ENCODE peak calls at places on chromosomes 6 and 20, in seven cellular contexts. Z, D, O, F, Y, T and I are unnamed samples.

GRCh38 chr20:56736285-56736857 is 107.3 kb downstream of the TFAP2C start:
- DNase-seq in D (no peak), T (no peak), Z (no peak), Y (no peak), F (no peak), O (no peak), I (no peak)

GRCh38 chr6:11172501-11173337 is 59.7 kb downstream of the NEDD9 start:
- DNase-seq in Y (peak), O (peak), F (no peak), T (peak), Z (no peak), D (peak), I (no peak)

GRCh38 chr6:39416026-39416425 is 93.5 kb upstream of the KCNK16 start:
- DNase-seq in T (no peak), Y (no peak), D (no peak), O (no peak), Z (no peak), F (no peak), I (no peak)

GRCh38 chr6:51528556-51528955 is 558.9 kb downstream of the PKHD1 start:
- DNase-seq in Z (no peak), O (no peak), Y (no peak), T (no peak), D (no peak), F (no peak), I (no peak)

GRCh38 chr20:53331151-53331973 is 262.3 kb downstream of the ZNF217 start:
- DNase-seq in Y (no peak), F (no peak), D (no peak), T (no peak), O (peak), Z (peak), I (no peak)

GRCh38 chr6:126100386-126100785 is 114.0 kb downstream of the TRMT11 start:
- DNase-seq in O (no peak), T (no peak), Y (no peak), F (no peak), Z (no peak), D (no peak), I (no peak)

GRCh38 chr6:145289573-145289972 is 445.7 kb downstream of the EPM2A start:
- DNase-seq in F (no peak), Y (no peak), O (no peak), Z (no peak), D (no peak), T (no peak), I (no peak)

GRCh38 chr20:52191132-52191435 is 495 bp downstream of the ZFP64 start:
- DNase-seq in F (no peak), Y (peak), T (no peak), Z (no peak), O (no peak), D (no peak), I (no peak)

GRCh38 chr20:59777814-59778575 is 155.4 kb downstream of the SYCP2 start:
- DNase-seq in T (no peak), O (no peak), D (no peak), Y (no peak), Z (no peak), F (peak), I (no peak)

GRCh38 chr6:163543311-163543710 is 128.8 kb downstream of the QKI start:
- DNase-seq in Z (no peak), Y (no peak), O (no peak), F (no peak), T (no peak), D (no peak), I (no peak)

GRCh38 chr6:4474810-4475209 is 301.4 kb upstream of the CDYL start:
- DNase-seq in F (no peak), O (no peak), Z (no peak), D (peak), T (no peak), Y (no peak), I (no peak)

GRCh38 chr6:75326557-75327258 is 42.1 kb upstream of the TMEM30A start:
- DNase-seq in O (peak), F (no peak), Z (no peak), D (no peak), Y (no peak), T (no peak), I (no peak)

GRCh38 chr20:34544109-34544793 is 14.3 kb upstream of the MAP1LC3A start:
- DNase-seq in O (no peak), Z (no peak), F (no peak), Y (peak), D (no peak), T (no peak), I (no peak)

GRCh38 chr6:101784094-101784493 is 390.6 kb downstream of the GRIK2 start:
- DNase-seq in F (no peak), D (no peak), Z (no peak), O (no peak), T (no peak), Y (no peak), I (no peak)

GRCh38 chr6:134253681-134254080 is 64.2 kb downstream of the SGK1 start:
- DNase-seq in T (no peak), Z (peak), Y (no peak), F (no peak), D (no peak), O (peak), I (peak)

GRCh38 chr6:5968817-5969726 is 37.7 kb downstream of the NRN1 start:
- DNase-seq in T (no peak), F (no peak), D (no peak), Z (peak), Y (peak), O (no peak), I (no peak)

GRCh38 chr6:33927551-33927950 is 123.7 kb upstream of the MLN start:
- DNase-seq in D (no peak), F (no peak), Y (peak), O (no peak), T (no peak), Z (no peak), I (peak)

GRCh38 chr6:151317206-151317994 is 74.0 kb downstream of the ZBTB2 start:
- DNase-seq in F (no peak), Y (no peak), Z (peak), D (no peak), O (peak), T (no peak), I (peak)

GRCh38 chr6:43988801-43989200 is 138.5 kb downstream of the MRPL14 start:
- DNase-seq in T (no peak), Y (no peak), Z (no peak), D (no peak), O (no peak), F (no peak), I (no peak)

GRCh38 chr6:129307845-129308244 is 402.1 kb downstream of the ARHGAP18 start:
- DNase-seq in T (no peak), Y (no peak), O (no peak), F (no peak), Z (no peak), D (no peak), I (no peak)

GRCh38 chr20:46205349-46205748 is 87.2 kb downstream of the CD40 start:
- DNase-seq in Y (no peak), T (no peak), F (no peak), Z (no peak), O (no peak), D (no peak), I (no peak)

GRCh38 chr20:10061641-10062040 is 26.9 kb downstream of the ANKEF1 start:
- DNase-seq in T (no peak), F (no peak), Y (no peak), Z (no peak), O (no peak), D (no peak), I (no peak)

GRCh38 chr20:53149184-53149651 is 177.1 kb downstream of the TSHZ2 start:
- DNase-seq in D (no peak), Y (no peak), T (no peak), F (no peak), O (no peak), Z (no peak), I (no peak)

GRCh38 chr6:52734072-52734471 is 29.2 kb downstream of the GSTA2 start:
- DNase-seq in Z (no peak), F (no peak), D (no peak), T (no peak), Y (no peak), O (no peak), I (no peak)

GRCh38 chr6:106293113-106293512 is 32.4 kb downstream of the ATG5 start:
- DNase-seq in O (no peak), Y (no peak), D (no peak), F (no peak), T (no peak), Z (no peak), I (no peak)

GRCh38 chr6:45049188-45049843 is 278.8 kb upstream of the RUNX2 start:
- DNase-seq in Y (no peak), F (no peak), D (no peak), T (no peak), O (peak), Z (no peak), I (no peak)

GRCh38 chr6:154805288-154805911 is 72.2 kb downstream of the SCAF8 start:
- DNase-seq in T (no peak), Z (peak), O (peak), D (no peak), Y (no peak), F (no peak), I (no peak)
- H3K4me3 ChIP-seq in T (no peak), Z (no peak), O (no peak), D (no peak), Y (no peak), F (no peak), I (no peak)

GRCh38 chr6:41712651-41713103 is 22.7 kb downstream of the TFEB start:
- DNase-seq in Y (peak), D (no peak), O (peak), T (no peak), F (peak), Z (no peak), I (no peak)
- TF ChIP-seq CTCF in Y (no peak), D (no peak), O (no peak), T (no peak), F (no peak), Z (no peak), I (no peak)

GRCh38 chr20:16576219-16576618 is 3.0 kb upstream of the KIF16B start:
- DNase-seq in Y (no peak), Z (no peak), F (no peak), O (no peak), T (no peak), D (no peak), I (no peak)

GRCh38 chr20:16575390-16576140 is 2.3 kb upstream of the KIF16B start:
- DNase-seq in Z (no peak), D (no peak), T (no peak), Y (no peak), F (no peak), O (no peak), I (no peak)

GRCh38 chr20:16571333-16571732 is 1.9 kb downstream of the KIF16B start:
- DNase-seq in Y (no peak), D (no peak), T (no peak), Z (no peak), O (no peak), F (no peak), I (no peak)

GRCh38 chr20:16573011-16573965 is at the start of gene KIF16B:
- DNase-seq in D (peak), Z (peak), O (peak), F (peak), Y (peak), T (peak), I (no peak)

GRCh38 chr20:16574656-16575355 is 1.6 kb upstream of the KIF16B start:
- DNase-seq in Z (no peak), O (peak), Y (peak), F (peak), T (peak), D (peak), I (no peak)
- H3K4me3 ChIP-seq in Z (peak), O (peak), Y (peak), F (peak), T (peak), D (peak), I (peak)

DNA sequence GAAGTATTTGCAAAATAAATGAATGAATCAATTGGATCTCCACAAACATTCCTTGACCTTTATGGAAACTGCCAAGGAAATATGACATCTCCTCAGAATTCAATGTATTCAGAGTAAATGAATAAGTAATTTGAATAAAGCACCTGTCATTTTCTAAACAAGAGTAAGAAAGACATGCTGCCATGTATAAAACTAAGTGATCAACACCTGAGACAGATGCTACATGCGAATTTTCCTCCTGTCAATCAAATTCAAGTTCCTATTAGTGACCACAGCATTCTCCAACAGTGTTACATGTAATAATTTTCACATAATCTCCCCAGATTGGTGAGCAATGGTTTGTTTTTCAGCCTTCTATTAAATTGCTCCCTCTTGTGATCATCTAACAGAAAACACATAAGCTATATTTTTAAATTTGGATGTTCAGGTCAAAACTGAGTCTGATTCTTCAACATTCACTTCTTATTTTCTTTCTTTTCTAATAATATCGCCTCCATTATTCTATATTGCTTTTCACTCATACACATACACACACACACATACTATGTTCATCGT is 163.2 kb upstream of the RNF217 start:
- DNase-seq in O (peak), T (no peak), Y (no peak), D (no peak), F (no peak), Z (no peak), I (no peak)
- TF ChIP-seq CTCF in O (peak), T (peak), Y (no peak), D (no peak), F (no peak), Z (no peak), I (no peak)

GRCh38 chr6:47109281-47109680 is 67.1 kb upstream of the ADGRF1 start:
- DNase-seq in F (no peak), T (no peak), Y (no peak), O (peak), D (no peak), Z (no peak), I (no peak)

GRCh38 chr6:47105469-47106188 is 63.5 kb upstream of the ADGRF1 start:
- DNase-seq in T (no peak), Y (no peak), D (no peak), F (no peak), Z (no peak), O (no peak), I (no peak)

GRCh38 chr6:47103931-47104330 is 61.8 kb upstream of the ADGRF1 start:
- DNase-seq in O (peak), T (no peak), F (no peak), Z (no peak), Y (no peak), D (no peak), I (no peak)

GRCh38 chr6:47106721-47107197 is 64.6 kb upstream of the ADGRF1 start:
- DNase-seq in O (no peak), Z (no peak), Y (no peak), T (no peak), F (no peak), D (no peak), I (no peak)

DNA sequence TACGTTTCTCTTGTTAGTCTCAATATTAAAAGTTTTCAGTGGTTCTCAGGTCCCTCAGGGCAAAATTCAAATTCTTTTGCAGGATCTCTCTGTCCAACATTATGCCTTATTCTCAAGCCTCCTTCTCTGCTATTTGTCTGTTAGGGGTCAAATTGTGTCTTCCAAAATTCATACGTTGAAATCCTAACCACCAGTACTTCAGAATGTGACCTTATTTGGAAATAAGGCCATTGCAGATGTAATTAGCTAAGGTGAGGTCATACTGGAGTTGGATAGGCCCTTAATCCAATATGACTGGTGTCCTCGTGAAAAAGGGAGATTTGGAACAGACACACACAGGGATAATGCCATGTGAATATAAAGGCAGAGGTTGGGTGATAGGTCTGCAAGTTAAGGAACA is 64.1 kb upstream of the ADGRF1 start:
- DNase-seq in D (no peak), Z (no peak), F (no peak), Y (no peak), O (no peak), T (no peak), I (no peak)
- H3K4me3 ChIP-seq in D (no peak), Z (no peak), F (no peak), Y (no peak), O (no peak), T (no peak), I (no peak)

GRCh38 chr6:130676077-130676772 is 151.0 kb upstream of the SMLR1 start:
- DNase-seq in T (no peak), F (no peak), D (no peak), Y (no peak), Z (no peak), O (no peak), I (no peak)
- TF ChIP-seq CTCF in T (no peak), F (no peak), D (no peak), Y (no peak), Z (no peak), O (no peak), I (no peak)

GRCh38 chr6:42727084-42727601 is 4.7 kb upstream of the PRPH2 start:
- DNase-seq in O (no peak), Y (peak), T (no peak), D (peak), F (no peak), Z (no peak), I (no peak)
- H3K4me3 ChIP-seq in O (peak), Y (peak), T (no peak), D (peak), F (peak), Z (peak), I (peak)